ENCODE peak calls at places on chromosomes 5 and 9, in five cellular contexts. M is A549, T is heart left ventricle, W is neural progenitor cell, Q is GM23338. F is an unnamed sample.

GRCh38 chr5:124057815-124058231 is 545.8 kb downstream of the CSNK1G3 start:
- DNase-seq in T (no peak), Q (no peak), M (no peak), W (no peak), F (no peak)

GRCh38 chr5:55593115-55593472 is 58.3 kb upstream of the PLPP1 start:
- DNase-seq in W (no peak), Q (no peak), M (no peak), T (no peak), F (no peak)

GRCh38 chr5:158406884-158407790 is 548.2 kb upstream of the CLINT1 start:
- DNase-seq in M (no peak), T (no peak), W (no peak), Q (no peak), F (no peak)

GRCh38 chr5:147558826-147559225 is 49.0 kb upstream of the DPYSL3 start:
- DNase-seq in Q (peak; percentile 84), W (peak; percentile 80), M (peak; percentile 41), T (peak; percentile 53), F (peak; percentile 71)

GRCh38 chr9:25724424-25724823 is 46.2 kb upstream of the TUSC1 start:
- DNase-seq in W (no peak), Q (no peak), M (no peak), T (no peak), F (no peak)

GRCh38 chr5:140632366-140633080 is 452 bp downstream of the CD14 start:
- DNase-seq in Q (peak; percentile 23), M (no peak), W (no peak), T (peak; percentile 71), F (peak; percentile 67)

GRCh38 chr5:132747064-132747692 is at the start of gene CCNI2:
- DNase-seq in T (no peak), W (peak; percentile 60), M (peak; percentile 12), Q (peak; percentile 64), F (peak; percentile 72)

GRCh38 chr9:87336407-87336806 is 161.3 kb upstream of the DAPK1 start:
- DNase-seq in Q (peak; percentile 16), M (peak; percentile 49), W (no peak), T (no peak), F (no peak)

GRCh38 chr5:5588386-5588785 is 165.9 kb downstream of the ICE1 start:
- DNase-seq in W (no peak), M (no peak), Q (no peak), T (no peak), F (no peak)

GRCh38 chr5:39194466-39195136 is 24.8 kb downstream of the FYB1 start:
- DNase-seq in Q (no peak), W (no peak), M (peak; percentile 84), T (no peak), F (no peak)

GRCh38 chr5:121890297-121890858 is 38.7 kb downstream of the FTMT start:
- DNase-seq in T (no peak), W (peak; percentile 26), Q (peak; percentile 20), M (peak; percentile 5), F (no peak)

GRCh38 chr5:54663876-54664275 is 146.3 kb downstream of the SNX18 start:
- DNase-seq in T (peak; percentile 49), M (no peak), Q (no peak), W (no peak), F (peak; percentile 54)

DNA sequence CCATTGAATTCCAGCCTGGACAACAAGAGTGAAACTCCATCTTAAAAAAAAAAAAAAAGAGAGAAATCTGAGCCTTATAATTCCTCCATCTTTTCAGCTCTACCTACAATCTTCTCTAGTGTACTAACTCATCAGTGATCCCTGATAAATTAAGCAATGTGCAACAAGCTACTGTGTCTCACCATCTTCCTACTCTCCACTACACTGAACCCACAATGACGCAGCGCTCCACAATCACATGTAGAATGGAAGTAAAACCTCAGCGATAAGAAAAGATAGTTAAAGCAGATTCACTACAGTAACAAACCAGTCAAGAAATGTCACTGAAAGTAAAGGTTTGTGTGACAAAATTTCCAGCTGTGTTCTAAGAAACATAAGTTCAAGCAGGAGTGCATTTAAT is 13.5 kb downstream of the ABCA1 start:
- DNase-seq in W (no peak), Q (no peak), M (no peak), T (no peak), F (no peak)
- H3K4me1 ChIP-seq in W (peaks cover 21% of the 10 kb centered on the region), Q (peaks cover 3% of the 10 kb centered on the region), M (peaks cover 37% of the 10 kb centered on the region), T (peaks cover 77% of the 10 kb centered on the region), F (peaks cover 9% of the 10 kb centered on the region)

GRCh38 chr5:176778921-176779465 is 31.4 kb upstream of the UNC5A start:
- DNase-seq in M (no peak), W (no peak), Q (no peak), T (no peak), F (no peak)

GRCh38 chr5:176779537-176779936 is 30.8 kb upstream of the UNC5A start:
- DNase-seq in Q (no peak), W (no peak), M (no peak), T (no peak), F (no peak)

GRCh38 chr5:176780071-176780850 is 30.1 kb upstream of the UNC5A start:
- DNase-seq in Q (no peak), W (no peak), M (no peak), T (no peak), F (no peak)

GRCh38 chr5:176781638-176782570 is 28.5 kb upstream of the UNC5A start:
- DNase-seq in M (no peak), W (no peak), T (no peak), Q (no peak), F (no peak)

GRCh38 chr5:176780951-176781350 is 29.4 kb upstream of the UNC5A start:
- DNase-seq in Q (no peak), M (no peak), T (peak; percentile 44), W (no peak), F (peak; percentile 38)
- H3K27ac ChIP-seq in Q (no peak overlapping the region), M (no peak overlapping the region), T (no peak overlapping the region), W (no peak overlapping the region), F (peak overlapping the region; percentile 21)

DNA sequence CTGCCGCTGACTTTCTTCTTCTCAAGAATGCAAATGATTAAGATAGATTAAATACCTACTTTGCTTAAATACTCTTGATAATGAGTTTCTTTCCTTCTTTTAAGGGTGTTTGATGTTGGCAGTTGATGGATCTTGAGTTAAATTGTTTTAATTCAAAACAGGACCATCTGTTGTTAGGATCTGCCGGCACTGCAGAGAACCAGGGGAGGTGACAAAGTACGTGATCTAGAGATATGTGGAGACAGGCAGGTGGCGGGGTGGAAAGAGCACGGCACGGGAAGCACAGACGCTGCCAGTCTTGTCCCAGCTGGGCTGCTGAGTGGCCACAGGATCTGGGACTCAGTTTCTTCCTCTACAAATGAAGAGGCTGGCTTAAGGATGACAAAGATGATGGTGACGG is 37.8 kb downstream of the MED27 start:
- DNase-seq in T (no peak), W (no peak), M (no peak), Q (no peak), F (no peak)
- H3K4me1 ChIP-seq in T (peaks cover 6% of the 10 kb centered on the region), W (no peaks in the 10 kb centered on the region), M (peaks cover 28% of the 10 kb centered on the region), Q (peaks cover 7% of the 10 kb centered on the region), F (peaks cover 5% of the 10 kb centered on the region)

DNA sequence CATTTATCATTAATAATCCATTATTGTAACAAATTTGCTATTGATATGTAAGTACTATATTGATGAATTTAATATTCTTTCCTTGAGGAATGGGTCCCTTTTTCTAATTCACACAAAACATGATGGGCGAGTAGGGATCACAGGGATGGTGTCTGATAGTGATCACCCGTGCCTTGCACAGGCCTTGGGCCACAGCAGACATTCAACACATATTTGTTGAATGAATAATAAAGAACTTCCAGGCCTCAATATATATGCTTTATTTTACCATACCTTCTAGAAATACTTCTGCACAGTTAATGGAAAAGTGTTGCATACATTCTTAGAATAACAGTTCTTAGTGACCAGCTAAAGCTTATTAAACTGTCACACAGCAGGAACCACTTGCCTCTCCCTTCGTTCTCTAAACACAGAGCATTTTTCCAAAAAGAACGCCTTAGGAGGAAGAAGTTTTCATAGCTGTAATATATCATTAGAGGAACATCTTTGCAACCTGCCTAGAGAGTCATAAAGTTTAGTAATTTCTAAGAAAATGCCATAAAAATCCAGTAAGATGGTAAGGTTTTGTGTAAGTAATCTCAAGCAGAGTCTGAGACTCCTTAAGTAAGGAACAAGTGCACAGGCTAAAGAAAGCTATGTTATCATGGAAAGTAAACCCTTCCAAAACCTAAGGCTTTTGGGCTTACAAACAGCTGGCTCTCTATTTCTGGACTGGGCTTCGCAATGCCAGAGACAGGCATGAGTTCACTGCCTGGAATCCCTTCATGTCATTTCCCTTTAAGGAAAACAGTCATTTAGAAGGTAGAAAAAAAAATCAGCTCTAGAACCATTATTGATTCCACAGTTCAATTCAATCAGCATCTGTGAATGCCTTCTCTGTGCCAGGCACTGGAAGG is 17.7 kb downstream of the TTLL11 start:
- DNase-seq in T (no peak), Q (no peak), M (no peak), W (no peak), F (no peak)
- H3K27ac ChIP-seq in T (peak overlapping the region; percentile 69), Q (no peak overlapping the region), M (no peak overlapping the region), W (no peak overlapping the region), F (peak overlapping the region; percentile 42)

DNA sequence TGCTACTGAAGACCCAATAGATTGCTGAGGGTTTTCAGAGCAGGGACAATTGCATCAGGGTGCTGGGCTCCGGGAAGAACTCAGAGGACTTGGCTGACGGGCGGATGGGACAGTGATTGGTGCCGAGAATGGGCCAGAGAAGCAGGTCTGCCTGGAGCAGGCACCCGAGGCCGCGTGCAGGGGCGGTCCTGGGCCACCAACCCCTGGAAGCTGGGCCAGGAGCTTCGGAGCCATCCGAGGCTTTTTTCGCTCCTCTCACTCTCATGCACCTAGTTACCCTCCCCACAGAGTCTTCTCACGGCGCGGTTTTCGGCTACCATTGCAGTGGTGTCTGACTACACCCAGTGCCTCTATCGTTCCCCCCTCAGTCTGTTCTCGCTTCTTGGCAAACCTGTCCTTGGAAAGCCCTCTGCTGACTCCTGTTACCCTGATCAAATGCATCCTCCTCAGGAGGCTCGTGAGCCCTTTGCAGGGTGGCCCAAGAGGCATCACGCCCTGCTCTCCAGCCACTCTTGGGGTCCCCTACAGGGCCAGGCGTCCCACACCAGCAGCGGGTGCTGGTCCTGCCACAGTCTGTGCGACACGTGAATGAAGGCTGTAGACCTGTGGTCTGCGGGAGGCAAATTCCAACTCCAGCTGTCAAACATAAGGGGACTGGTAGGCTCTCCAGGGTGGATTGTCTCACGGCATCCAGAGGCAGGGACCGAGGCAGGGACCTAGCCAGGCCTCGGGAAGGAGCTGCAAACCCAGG is 1.2 kb upstream of the CLPTM1L start:
- DNase-seq in Q (no peak), W (no peak), M (no peak), T (no peak), F (no peak)
- H3K4me1 ChIP-seq in Q (peaks cover 11% of the 10 kb centered on the region), W (peaks cover 10% of the 10 kb centered on the region), M (peaks cover 19% of the 10 kb centered on the region), T (peaks cover 20% of the 10 kb centered on the region), F (no peaks in the 10 kb centered on the region)

F was measured in right cardiac atrium.